ENCODE peak calls at places on chromosomes 12 and 14, in five cellular contexts. T is stimulated activated CD4-positive, alpha-beta T cell treated with anti-CD3 and anti-CD28 coated beads, Interleukin-2, amount 100 ng/mL, for 48 hours; Z is sciatic nerve; U is retina; D is activated naive CD8-positive, alpha-beta T cell treated with anti-CD3 and anti-CD28 coated beads, Interleukin-2, amount 10 ng/mL, durations not matched to agents 7 days and 5 days. I is an unnamed sample.

GRCh38 chr12:121452356-121453021 is 52.6 kb downstream of the RNF34 start:
- DNase-seq in T (no peak), Z (no peak), U (no peak), D (no peak), I (no peak)

GRCh38 chr12:116382456-116382902 is 105.0 kb upstream of the MED13L start:
- DNase-seq in T (no peak), Z (no peak), U (no peak), D (no peak), I (no peak)

GRCh38 chr12:124829008-124829707 is 34.5 kb downstream of the SCARB1 start:
- DNase-seq in T (no peak), Z (no peak), U (no peak), D (no peak), I (no peak)

GRCh38 chr12:79689041-79689476 is 1.7 kb downstream of the PAWR start:
- DNase-seq in T (no peak), Z (no peak), U (no peak), D (no peak), I (no peak)

GRCh38 chr14:93898731-93899130 is 28.4 kb upstream of the FAM181A start:
- DNase-seq in T (no peak), Z (no peak), U (no peak), D (no peak), I (no peak)

GRCh38 chr12:79555006-79555925 is 135.5 kb downstream of the PAWR start:
- DNase-seq in T (no peak), Z (no peak), U (no peak), D (no peak), I (no peak)

GRCh38 chr12:101078881-101079280 is 131.2 kb downstream of the SLC5A8 start:
- DNase-seq in T (no peak), Z (no peak), U (no peak), D (no peak), I (no peak)

GRCh38 chr12:110537605-110538409 is 35.7 kb downstream of the RAD9B start:
- DNase-seq in T (no peak), Z (no peak), U (no peak), D (no peak), I (no peak)

GRCh38 chr12:46209914-46210834 is 58.7 kb downstream of the SLC38A1 start:
- DNase-seq in T (peak; percentile 54), Z (no peak), U (no peak), D (peak; percentile 44), I (no peak)

GRCh38 chr12:19263666-19264065 is 134.1 kb downstream of the PLEKHA5 start:
- DNase-seq in T (no peak), Z (no peak), U (no peak), D (no peak), I (no peak)

GRCh38 chr12:92000587-92000986 is 145.1 kb downstream of the BTG1 start:
- DNase-seq in T (no peak), Z (no peak), U (no peak), D (no peak), I (no peak)

GRCh38 chr12:57620936-57621496 is 9.8 kb downstream of the ARHGEF25 start:
- DNase-seq in T (no peak), Z (no peak), U (peak; percentile 60), D (no peak), I (peak; percentile 42)

GRCh38 chr12:29743801-29744200 is 39.9 kb downstream of the TMTC1 start:
- DNase-seq in T (no peak), Z (no peak), U (no peak), D (no peak), I (no peak)

GRCh38 chr12:10153271-10154144 is 18.4 kb downstream of the OLR1 start:
- DNase-seq in T (peak; percentile 58), Z (peak; percentile 80), U (peak; percentile 96), D (peak; percentile 75), I (peak; percentile 72)

GRCh38 chr12:124764451-124764850 is 99.2 kb downstream of the SCARB1 start:
- DNase-seq in T (peak; percentile 33), Z (peak; percentile 84), U (no peak), D (no peak), I (no peak)

GRCh38 chr12:68086019-68086603 is 73.4 kb downstream of the IFNG start:
- DNase-seq in T (no peak), Z (no peak), U (no peak), D (no peak), I (no peak)

GRCh38 chr12:24038211-24038997 is 88.9 kb upstream of the SOX5 start:
- DNase-seq in T (no peak), Z (no peak), U (no peak), D (no peak), I (no peak)

GRCh38 chr14:87045241-87045640 is 947.7 kb downstream of the GALC start:
- DNase-seq in T (no peak), Z (no peak), U (no peak), D (no peak), I (no peak)

GRCh38 chr12:51970904-51971646 is 19.6 kb downstream of the ACVR1B start:
- DNase-seq in T (peak; percentile 24), Z (no peak), U (no peak), D (peak; percentile 56), I (peak; percentile 35)

GRCh38 chr12:131471271-131471905 is 239.5 kb upstream of the SFSWAP start:
- DNase-seq in T (no peak), Z (no peak), U (no peak), D (no peak), I (no peak)

GRCh38 chr12:67517181-67517887 is 131.2 kb upstream of the DYRK2 start:
- DNase-seq in T (no peak), Z (peak; percentile 72), U (no peak), D (no peak), I (no peak)

GRCh38 chr12:59716049-59716448 is 120.2 kb downstream of the SLC16A7 start:
- DNase-seq in T (no peak), Z (no peak), U (no peak), D (no peak), I (no peak)

GRCh38 chr14:72904840-72905561 is 11.1 kb upstream of the DPF3 start:
- DNase-seq in T (peak; percentile 47), Z (peak; percentile 76), U (peak; percentile 75), D (no peak), I (peak; percentile 64)

GRCh38 chr14:54686219-54686870 is 119.4 kb downstream of the SAMD4A start:
- DNase-seq in T (no peak), Z (peak; percentile 76), U (no peak), D (no peak), I (no peak)

GRCh38 chr12:25458047-25458552 is 95.0 kb downstream of the LMNTD1 start:
- DNase-seq in T (no peak), Z (no peak), U (no peak), D (no peak), I (no peak)

GRCh38 chr14:73369433-73369832 is 88.9 kb downstream of the NUMB start:
- DNase-seq in T (no peak), Z (no peak), U (no peak), D (no peak), I (no peak)